ENCODE peak calls at places on chromosomes 13 and 19, in eight cellular contexts. One of them, this sample, is unnamed.

GRCh38 chr19:38843175-38843758 is 6.5 kb downstream of the HNRNPL start:
- DNase-seq in NCI-H2107: no peak
- DNase-seq in LoVo: no peak
- DNase-seq in body of pancreas: no peak
- DNase-seq in GM03348: peak
- DNase-seq in stimulated activated CD4-positive, alpha-beta T cell treated with anti-CD3 and anti-CD28 coated beads, Interleukin-2, amount 100 ng/mL, for 48 hours: no peak
- DNase-seq in activated T-helper 1 cell treated with anti-CD3 and anti-CD28 coated beads, Interleukin-12 subunit alpha, Interleukin-12 subunit beta, Interleukin-2, Interleukin-4 antibody, amounts not matched to agents 30 ng/mL and 10 ng/mL and 1 ng/mL, durations not matched to agents 14 hours and 24 hours and 36 hours: no peak
- DNase-seq in tibial artery: no peak
- DNase-seq in this sample: no peak

GRCh38 chr13:51912091-51912490 is 50.3 kb downstream of the CCDC70 start:
- DNase-seq in NCI-H2107: peak
- DNase-seq in LoVo: no peak
- DNase-seq in body of pancreas: peak
- DNase-seq in GM03348: no peak
- DNase-seq in stimulated activated CD4-positive, alpha-beta T cell treated with anti-CD3 and anti-CD28 coated beads, Interleukin-2, amount 100 ng/mL, for 48 hours: no peak
- DNase-seq in activated T-helper 1 cell treated with anti-CD3 and anti-CD28 coated beads, Interleukin-12 subunit alpha, Interleukin-12 subunit beta, Interleukin-2, Interleukin-4 antibody, amounts not matched to agents 30 ng/mL and 10 ng/mL and 1 ng/mL, durations not matched to agents 14 hours and 24 hours and 36 hours: no peak
- DNase-seq in tibial artery: no peak
- DNase-seq in this sample: no peak

GRCh38 chr13:39462456-39462855 is 140.5 kb downstream of the LHFPL6 start:
- DNase-seq in NCI-H2107: no peak
- DNase-seq in LoVo: no peak
- DNase-seq in body of pancreas: no peak
- DNase-seq in GM03348: peak
- DNase-seq in stimulated activated CD4-positive, alpha-beta T cell treated with anti-CD3 and anti-CD28 coated beads, Interleukin-2, amount 100 ng/mL, for 48 hours: no peak
- DNase-seq in activated T-helper 1 cell treated with anti-CD3 and anti-CD28 coated beads, Interleukin-12 subunit alpha, Interleukin-12 subunit beta, Interleukin-2, Interleukin-4 antibody, amounts not matched to agents 30 ng/mL and 10 ng/mL and 1 ng/mL, durations not matched to agents 14 hours and 24 hours and 36 hours: no peak
- DNase-seq in tibial artery: no peak
- DNase-seq in this sample: no peak

GRCh38 chr19:17260842-17261325 is 3.7 kb downstream of the USHBP1 start:
- DNase-seq in NCI-H2107: peak
- DNase-seq in LoVo: peak
- DNase-seq in body of pancreas: peak
- DNase-seq in GM03348: peak
- DNase-seq in stimulated activated CD4-positive, alpha-beta T cell treated with anti-CD3 and anti-CD28 coated beads, Interleukin-2, amount 100 ng/mL, for 48 hours: peak
- DNase-seq in activated T-helper 1 cell treated with anti-CD3 and anti-CD28 coated beads, Interleukin-12 subunit alpha, Interleukin-12 subunit beta, Interleukin-2, Interleukin-4 antibody, amounts not matched to agents 30 ng/mL and 10 ng/mL and 1 ng/mL, durations not matched to agents 14 hours and 24 hours and 36 hours: peak
- DNase-seq in tibial artery: peak
- DNase-seq in this sample: peak

GRCh38 chr13:74210693-74211393 is 76.6 kb upstream of the KLF12 start:
- DNase-seq in NCI-H2107: no peak
- DNase-seq in LoVo: peak
- DNase-seq in body of pancreas: peak
- DNase-seq in GM03348: peak
- DNase-seq in stimulated activated CD4-positive, alpha-beta T cell treated with anti-CD3 and anti-CD28 coated beads, Interleukin-2, amount 100 ng/mL, for 48 hours: no peak
- DNase-seq in activated T-helper 1 cell treated with anti-CD3 and anti-CD28 coated beads, Interleukin-12 subunit alpha, Interleukin-12 subunit beta, Interleukin-2, Interleukin-4 antibody, amounts not matched to agents 30 ng/mL and 10 ng/mL and 1 ng/mL, durations not matched to agents 14 hours and 24 hours and 36 hours: no peak
- DNase-seq in tibial artery: peak
- DNase-seq in this sample: no peak

GRCh38 chr13:102286326-102286725 is 115.5 kb downstream of the FGF14 start:
- DNase-seq in NCI-H2107: no peak
- DNase-seq in LoVo: no peak
- DNase-seq in body of pancreas: no peak
- DNase-seq in GM03348: peak
- DNase-seq in stimulated activated CD4-positive, alpha-beta T cell treated with anti-CD3 and anti-CD28 coated beads, Interleukin-2, amount 100 ng/mL, for 48 hours: no peak
- DNase-seq in activated T-helper 1 cell treated with anti-CD3 and anti-CD28 coated beads, Interleukin-12 subunit alpha, Interleukin-12 subunit beta, Interleukin-2, Interleukin-4 antibody, amounts not matched to agents 30 ng/mL and 10 ng/mL and 1 ng/mL, durations not matched to agents 14 hours and 24 hours and 36 hours: no peak
- DNase-seq in tibial artery: no peak
- DNase-seq in this sample: no peak

GRCh38 chr19:18171605-18172327 is 1.8 kb upstream of the IFI30 start:
- DNase-seq in NCI-H2107: no peak
- DNase-seq in LoVo: no peak
- DNase-seq in body of pancreas: no peak
- DNase-seq in GM03348: peak
- DNase-seq in stimulated activated CD4-positive, alpha-beta T cell treated with anti-CD3 and anti-CD28 coated beads, Interleukin-2, amount 100 ng/mL, for 48 hours: no peak
- DNase-seq in activated T-helper 1 cell treated with anti-CD3 and anti-CD28 coated beads, Interleukin-12 subunit alpha, Interleukin-12 subunit beta, Interleukin-2, Interleukin-4 antibody, amounts not matched to agents 30 ng/mL and 10 ng/mL and 1 ng/mL, durations not matched to agents 14 hours and 24 hours and 36 hours: no peak
- DNase-seq in tibial artery: no peak
- DNase-seq in this sample: no peak

GRCh38 chr13:99812611-99813010 is 159.0 kb downstream of the ZIC5 start:
- DNase-seq in NCI-H2107: no peak
- DNase-seq in LoVo: peak
- DNase-seq in body of pancreas: peak
- DNase-seq in GM03348: peak
- DNase-seq in stimulated activated CD4-positive, alpha-beta T cell treated with anti-CD3 and anti-CD28 coated beads, Interleukin-2, amount 100 ng/mL, for 48 hours: no peak
- DNase-seq in activated T-helper 1 cell treated with anti-CD3 and anti-CD28 coated beads, Interleukin-12 subunit alpha, Interleukin-12 subunit beta, Interleukin-2, Interleukin-4 antibody, amounts not matched to agents 30 ng/mL and 10 ng/mL and 1 ng/mL, durations not matched to agents 14 hours and 24 hours and 36 hours: no peak
- DNase-seq in tibial artery: no peak
- DNase-seq in this sample: no peak

GRCh38 chr13:40340368-40341085 is 325.9 kb downstream of the FOXO1 start:
- DNase-seq in NCI-H2107: no peak
- DNase-seq in LoVo: no peak
- DNase-seq in body of pancreas: peak
- DNase-seq in GM03348: no peak
- DNase-seq in stimulated activated CD4-positive, alpha-beta T cell treated with anti-CD3 and anti-CD28 coated beads, Interleukin-2, amount 100 ng/mL, for 48 hours: no peak
- DNase-seq in activated T-helper 1 cell treated with anti-CD3 and anti-CD28 coated beads, Interleukin-12 subunit alpha, Interleukin-12 subunit beta, Interleukin-2, Interleukin-4 antibody, amounts not matched to agents 30 ng/mL and 10 ng/mL and 1 ng/mL, durations not matched to agents 14 hours and 24 hours and 36 hours: no peak
- DNase-seq in tibial artery: no peak
- DNase-seq in this sample: no peak

GRCh38 chr13:40058757-40059236 is 403.3 kb downstream of the COG6 start:
- DNase-seq in NCI-H2107: no peak
- DNase-seq in LoVo: no peak
- DNase-seq in body of pancreas: peak
- DNase-seq in GM03348: no peak
- DNase-seq in stimulated activated CD4-positive, alpha-beta T cell treated with anti-CD3 and anti-CD28 coated beads, Interleukin-2, amount 100 ng/mL, for 48 hours: no peak
- DNase-seq in activated T-helper 1 cell treated with anti-CD3 and anti-CD28 coated beads, Interleukin-12 subunit alpha, Interleukin-12 subunit beta, Interleukin-2, Interleukin-4 antibody, amounts not matched to agents 30 ng/mL and 10 ng/mL and 1 ng/mL, durations not matched to agents 14 hours and 24 hours and 36 hours: no peak
- DNase-seq in tibial artery: no peak
- DNase-seq in this sample: no peak